ENCODE peak calls at places on chromosomes 4 and X, in five cellular contexts. W is spleen, R is endothelial cell of umbilical vein, H is transverse colon, J is breast epithelium. Z is an unnamed sample.

GRCh38 chrX:34778961-34779360 is 121.9 kb upstream of the TMEM47 start:
- DNase-seq in W (no peak), R (no peak), H (no peak), J (no peak), Z (no peak)

GRCh38 chrX:9682456-9682855 is 83.2 kb downstream of the GPR143 start:
- DNase-seq in W (no peak), R (peak; percentile 10), H (peak; percentile 16), J (no peak), Z (no peak)

GRCh38 chrX:13419276-13419675 is 99.4 kb upstream of the ATXN3L start:
- DNase-seq in W (no peak), R (no peak), H (no peak), J (no peak), Z (no peak)

GRCh38 chr4:113628711-113629110 is 132.8 kb downstream of the CAMK2D start:
- DNase-seq in W (no peak), R (no peak), H (no peak), J (no peak), Z (no peak)

GRCh38 chrX:21126661-21127060 is 247.6 kb upstream of the CNKSR2 start:
- DNase-seq in W (no peak), R (no peak), H (no peak), J (no peak), Z (no peak)

GRCh38 chr4:114087596-114088230 is 108.3 kb upstream of the ARSJ start:
- DNase-seq in W (no peak), R (peak; percentile 85), H (no peak), J (no peak), Z (no peak)

GRCh38 chrX:39144323-39144722 is 343.1 kb downstream of the MID1IP1 start:
- DNase-seq in W (no peak), R (no peak), H (no peak), J (no peak), Z (no peak)

GRCh38 chr4:182113774-182114173 is 129.4 kb upstream of the TENM3 start:
- DNase-seq in W (no peak), R (no peak), H (no peak), J (no peak), Z (no peak)

GRCh38 chrX:44105228-44105913 is 132.2 kb upstream of the NDP start:
- DNase-seq in W (no peak), R (no peak), H (no peak), J (no peak), Z (no peak)

GRCh38 chrX:8305336-8305735 is 134.3 kb upstream of the VCX2 start:
- DNase-seq in W (no peak), R (no peak), H (no peak), J (no peak), Z (no peak)

GRCh38 chr4:20603671-20604313 is 96.5 kb upstream of the PACRGL start:
- DNase-seq in W (no peak), R (peak; percentile 86), H (no peak), J (no peak), Z (no peak)

GRCh38 chr4:123110685-123111084 is 188.3 kb upstream of the NUDT6 start:
- DNase-seq in W (no peak), R (no peak), H (no peak), J (no peak), Z (no peak)

GRCh38 chr4:6633091-6633906 is 7.2 kb upstream of the MRFAP1 start:
- DNase-seq in W (peak; percentile 50), R (no peak), H (no peak), J (no peak), Z (no peak)

GRCh38 chr4:83124079-83124780 is 9.7 kb upstream of the PLAC8 start:
- DNase-seq in W (no peak), R (no peak), H (peak; percentile 32), J (no peak), Z (no peak)

GRCh38 chr4:17664755-17665154 is 50.3 kb downstream of the MED28 start:
- DNase-seq in W (no peak), R (no peak), H (no peak), J (no peak), Z (no peak)

GRCh38 chr4:151031831-151032605 is 16.9 kb upstream of the LRBA start:
- DNase-seq in W (no peak), R (peak; percentile 97), H (no peak), J (no peak), Z (no peak)

GRCh38 chr4:113316879-113317278 is 267.4 kb downstream of the ANK2 start:
- DNase-seq in W (no peak), R (no peak), H (no peak), J (no peak), Z (no peak)

GRCh38 chrX:129788527-129788926 is 8.8 kb downstream of the SASH3 start:
- DNase-seq in W (peak; percentile 62), R (no peak), H (no peak), J (no peak), Z (no peak)

GRCh38 chrX:155065035-155065734 is 5.8 kb downstream of the CMC4 start:
- DNase-seq in W (no peak), R (no peak), H (no peak), J (no peak), Z (no peak)
- TF ChIP-seq POLR2AphosphoS5 in W (no peak), R (no peak), H (no peak), J (no peak), Z (no peak)

GRCh38 chr4:61408163-61408562 is 208.0 kb downstream of the ADGRL3 start:
- DNase-seq in W (no peak), R (no peak), H (no peak), J (no peak), Z (no peak)
- TF ChIP-seq POLR2A in W (no peak), R (no peak), H (no peak), J (no peak), Z (no peak)

GRCh38 chrX:56994375-56995270 is 718 bp downstream of the SPIN3 start:
- DNase-seq in W (peak; percentile 54), R (peak; percentile 14), H (no peak), J (no peak), Z (peak; percentile 48)

DNA sequence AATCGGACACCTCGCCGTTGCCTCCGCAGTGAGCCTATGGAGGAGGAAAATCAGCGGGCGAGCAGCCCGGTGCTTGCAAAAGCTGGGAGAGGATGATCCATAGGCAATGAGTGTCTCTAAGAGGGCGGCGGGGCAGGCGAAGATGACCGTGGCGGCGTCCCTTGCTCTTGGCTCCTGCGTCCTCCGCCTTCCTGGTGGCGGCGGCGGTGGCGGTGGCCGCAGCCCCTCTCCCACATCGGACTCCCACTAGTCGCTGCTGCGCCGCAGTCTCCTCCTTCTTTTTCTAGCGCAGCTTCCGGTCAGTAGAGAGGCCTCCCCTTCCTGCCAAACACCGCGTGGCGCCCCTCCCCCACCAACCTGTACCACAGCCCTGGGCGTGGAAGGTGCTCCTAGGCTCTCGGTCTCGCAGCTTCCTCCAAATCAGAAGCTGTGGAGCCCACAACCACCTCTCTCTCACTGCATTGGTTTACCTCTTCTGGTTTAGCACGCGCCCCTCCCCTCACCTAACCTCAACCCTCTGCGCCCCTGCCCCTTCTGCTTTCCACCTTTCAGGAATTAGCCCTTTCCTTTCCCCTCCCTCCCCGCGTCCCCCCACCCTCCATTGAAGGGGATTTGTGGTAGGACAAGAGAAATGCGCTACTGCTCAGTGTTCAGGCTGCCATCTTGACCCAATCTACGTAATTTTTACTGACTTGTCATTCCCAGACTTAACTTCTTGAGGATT is at the start of gene SPIN3:
- DNase-seq in W (peak; percentile 86), R (peak; percentile 71), H (peak; percentile 89), J (peak; percentile 61), Z (peak; percentile 83)
- TF ChIP-seq POLR2AphosphoS5 in W (peak; percentile 83), R (peak; percentile 59), H (peak; percentile 66), J (peak; percentile 47), Z (no peak)

GRCh38 chr4:2783790-2784189 is 9.1 kb upstream of the SH3BP2 start:
- DNase-seq in W (no peak), R (no peak), H (no peak), J (no peak), Z (no peak)

GRCh38 chr4:2786794-2787229 is 6.1 kb upstream of the SH3BP2 start:
- DNase-seq in W (no peak), R (no peak), H (no peak), J (no peak), Z (no peak)

GRCh38 chr4:2786152-2786671 is 6.7 kb upstream of the SH3BP2 start:
- DNase-seq in W (peak; percentile 84), R (no peak), H (peak; percentile 34), J (no peak), Z (no peak)

GRCh38 chr4:2787230-2788100 is 5.4 kb upstream of the SH3BP2 start:
- DNase-seq in W (peak; percentile 91), R (no peak), H (peak; percentile 70), J (no peak), Z (peak; percentile 73)

DNA sequence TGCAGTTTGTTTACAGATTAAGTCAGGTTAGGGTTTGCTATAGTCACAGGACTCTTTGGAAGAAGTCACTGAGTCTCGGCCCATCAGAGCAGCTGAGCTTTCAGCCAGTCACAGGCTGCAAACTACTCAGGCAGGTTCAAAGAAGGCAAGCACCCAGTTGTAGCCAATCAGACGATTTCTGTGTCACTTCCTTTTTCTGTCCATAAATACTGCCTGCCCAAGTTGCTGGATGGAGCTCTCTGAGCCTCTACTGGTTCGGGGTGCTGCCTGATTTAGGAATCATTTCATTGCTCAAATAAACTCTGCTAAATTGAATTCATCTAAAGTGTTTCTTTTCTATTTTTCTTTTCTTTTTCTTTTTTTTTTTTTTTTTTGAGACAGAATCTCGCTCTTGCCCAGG is 7.3 kb upstream of the SH3BP2 start:
- DNase-seq in W (peak; percentile 68), R (no peak), H (no peak), J (no peak), Z (no peak)
- TF ChIP-seq POLR2A in W (no peak), R (no peak), H (no peak), J (no peak), Z (no peak)

DNA sequence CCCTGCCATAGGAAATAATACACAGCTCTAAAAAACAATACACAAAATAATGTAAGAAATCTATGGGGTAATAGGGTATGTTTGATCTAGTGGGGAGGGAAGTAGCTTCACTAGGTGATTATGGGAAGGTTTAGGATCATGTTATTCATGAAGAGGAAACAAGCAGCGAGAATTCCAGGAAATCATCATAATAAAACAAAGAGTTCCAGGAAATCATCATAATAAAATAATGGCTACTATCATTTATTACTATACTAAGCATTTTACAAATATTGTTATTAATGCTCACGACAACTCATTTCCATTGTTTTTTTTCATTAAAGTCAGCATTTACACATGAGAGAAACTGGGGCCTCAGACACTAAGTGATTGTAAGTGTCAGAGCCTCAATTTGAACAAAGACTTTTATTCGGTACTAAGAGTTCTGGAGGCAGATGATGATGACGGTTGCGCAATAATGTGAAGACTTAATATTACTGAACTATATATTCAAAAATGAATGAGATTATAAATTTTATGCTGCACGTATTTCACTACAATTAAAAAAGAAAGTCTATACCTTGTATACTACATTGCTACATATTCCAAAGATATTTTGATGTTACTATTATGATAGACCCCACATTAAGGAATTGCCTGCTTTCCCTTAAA is 12.2 kb upstream of the CXCL8 start:
- DNase-seq in W (no peak), R (peak; percentile 54), H (no peak), J (no peak), Z (no peak)
- TF ChIP-seq POLR2AphosphoS5 in W (no peak), R (no peak), H (no peak), J (no peak), Z (no peak)